ENCODE peak calls at places on chromosomes 16 and 17, in seven cellular contexts. B, C, X, Q, T, V and W are unnamed samples.

GRCh38 chr16:55283776-55284717 is 40.0 kb upstream of the IRX6 start:
- DNase-seq in B (no peak), C (no peak), X (no peak), Q (no peak), T (no peak), V (no peak), W (no peak)

GRCh38 chr17:77074681-77075080 is 66.1 kb upstream of the SEC14L1 start:
- DNase-seq in B (no peak), C (no peak), X (no peak), Q (no peak), T (no peak), V (no peak), W (no peak)

GRCh38 chr17:28385037-28385797 is 13.7 kb downstream of the SARM1 start:
- DNase-seq in B (no peak), C (peak; percentile 82), X (no peak), Q (no peak), T (peak; percentile 34), V (no peak), W (peak; percentile 55)

GRCh38 chr17:5552841-5553240 is 31.5 kb downstream of the NLRP1 start:
- DNase-seq in B (no peak), C (no peak), X (no peak), Q (no peak), T (no peak), V (no peak), W (no peak)

GRCh38 chr17:57737450-57737849 is 7.6 kb downstream of the CCDC182 start:
- DNase-seq in B (no peak), C (no peak), X (no peak), Q (no peak), T (no peak), V (no peak), W (no peak)

GRCh38 chr17:37179893-37180292 is 195.9 kb upstream of the C17orf78 start:
- DNase-seq in B (peak; percentile 10), C (no peak), X (peak; percentile 87), Q (peak; percentile 71), T (peak; percentile 74), V (no peak), W (no peak)

GRCh38 chr17:83054518-83055125 is 24.8 kb upstream of the METRNL start:
- DNase-seq in B (no peak), C (no peak), X (no peak), Q (no peak), T (no peak), V (no peak), W (peak; percentile 31)

GRCh38 chr17:27569257-27569722 is 61.7 kb upstream of the LGALS9 start:
- DNase-seq in B (no peak), C (peak; percentile 88), X (peak; percentile 34), Q (no peak), T (peak; percentile 31), V (peak; percentile 80), W (peak; percentile 97)

GRCh38 chr17:59830846-59831486 is 61.8 kb downstream of the TUBD1 start:
- DNase-seq in B (no peak), C (no peak), X (no peak), Q (peak; percentile 22), T (peak; percentile 31), V (no peak), W (peak; percentile 58)

GRCh38 chr17:2724783-2725164 is 13.2 kb upstream of the CLUH start:
- DNase-seq in B (no peak), C (peak; percentile 31), X (peak; percentile 26), Q (peak; percentile 30), T (peak; percentile 22), V (no peak), W (peak; percentile 93)

GRCh38 chr16:70410736-70411135 is 28.2 kb downstream of the ST3GAL2 start:
- DNase-seq in B (no peak), C (no peak), X (no peak), Q (no peak), T (no peak), V (no peak), W (no peak)

DNA sequence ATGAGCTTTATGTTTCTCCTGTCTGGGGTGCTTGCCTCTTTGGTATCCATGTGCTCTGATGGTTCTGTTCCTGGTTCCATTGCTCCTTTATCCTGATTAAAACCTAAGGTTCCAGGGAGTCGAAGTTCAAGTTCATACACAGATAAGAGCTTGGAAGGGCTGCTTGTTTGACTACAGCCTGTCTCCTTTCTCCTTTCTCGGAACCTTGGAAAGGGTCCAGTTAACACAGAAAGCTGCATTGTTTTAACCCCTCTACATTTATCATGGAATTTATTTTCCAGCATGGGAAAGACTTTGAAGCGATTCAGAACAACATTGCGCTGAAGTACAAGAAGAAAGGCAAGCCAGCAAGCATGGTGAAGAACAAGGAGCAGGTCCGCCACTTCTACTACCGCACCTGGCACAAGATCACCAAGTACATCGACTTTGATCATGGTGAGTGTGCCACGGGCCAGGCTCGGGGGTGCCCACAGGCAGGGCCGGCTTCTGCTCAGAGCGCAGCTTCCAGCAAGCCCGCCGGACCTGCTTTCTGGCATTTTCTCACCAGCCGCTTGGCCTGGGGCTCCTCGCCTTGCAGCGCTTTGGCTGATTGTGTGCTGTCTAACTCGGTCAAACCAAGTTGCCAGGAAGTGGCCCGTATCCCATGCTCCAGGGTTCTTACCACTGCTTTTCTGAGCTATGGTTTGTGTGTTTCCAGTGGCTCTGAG is 19.9 kb downstream of the CRAMP1 start:
- DNase-seq in B (no peak), C (no peak), X (no peak), Q (no peak), T (no peak), V (no peak), W (no peak)
- H3K9me3 ChIP-seq in B (no peaks in the 10 kb centered on the region), C (peaks cover 3% of the 10 kb centered on the region), X (no peaks in the 10 kb centered on the region), Q (no peaks in the 10 kb centered on the region), T (no peaks in the 10 kb centered on the region), V (no peaks in the 10 kb centered on the region), W (no peaks in the 10 kb centered on the region)

DNA sequence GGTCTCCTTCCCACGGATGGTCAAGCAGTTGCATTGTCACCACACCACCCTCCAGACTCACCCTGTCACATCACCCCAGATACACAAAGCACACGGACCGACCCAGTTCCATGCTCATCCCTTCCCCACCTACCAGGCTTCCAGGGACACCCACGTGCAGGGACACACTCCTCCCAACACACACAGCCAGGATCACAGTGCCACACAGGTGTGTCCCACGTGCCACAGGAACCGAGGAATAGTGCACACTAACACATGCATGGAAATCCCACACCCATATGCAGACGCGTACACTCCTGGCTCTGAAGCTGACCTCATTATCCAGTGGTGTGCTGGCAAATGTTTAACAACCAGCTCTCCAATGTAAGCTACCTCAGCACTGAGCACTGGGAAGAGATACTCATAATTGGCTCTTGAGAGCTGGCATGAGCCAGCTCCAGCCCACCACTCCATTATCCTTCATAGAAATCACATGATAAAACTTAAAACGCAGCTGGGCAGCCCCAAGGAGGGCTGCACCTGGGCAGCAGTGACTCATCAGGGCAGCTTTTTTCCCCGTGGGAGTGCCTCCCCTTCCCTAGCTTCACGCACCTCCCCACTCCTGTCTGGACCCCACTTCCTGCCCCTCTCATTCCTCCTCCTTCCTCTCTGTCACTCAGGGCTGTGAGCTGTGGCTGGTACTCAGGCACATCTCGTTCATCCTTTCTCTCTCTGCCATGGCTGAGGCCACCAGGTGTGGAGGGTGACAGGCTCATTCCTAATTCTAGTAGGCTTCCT is 15.0 kb upstream of the TBX21 start:
- DNase-seq in B (no peak), C (no peak), X (no peak), Q (no peak), T (peak; percentile 25), V (no peak), W (no peak)
- H3K9ac ChIP-seq in B (no peak overlapping the region), C (no peak overlapping the region), X (no peak overlapping the region), Q (no peak overlapping the region), T (no peak overlapping the region), V (no peak overlapping the region), W (no peak overlapping the region)

GRCh38 chr16:74868035-74868434 is 93.4 kb upstream of the FA2H start:
- DNase-seq in B (no peak), C (no peak), X (no peak), Q (no peak), T (no peak), V (no peak), W (no peak)
- H3K4me3 ChIP-seq in B (no peak overlapping the region), C (no peak overlapping the region), X (no peak overlapping the region), Q (no peak overlapping the region), T (no peak overlapping the region), V (no peak overlapping the region), W (no peak overlapping the region)

DNA sequence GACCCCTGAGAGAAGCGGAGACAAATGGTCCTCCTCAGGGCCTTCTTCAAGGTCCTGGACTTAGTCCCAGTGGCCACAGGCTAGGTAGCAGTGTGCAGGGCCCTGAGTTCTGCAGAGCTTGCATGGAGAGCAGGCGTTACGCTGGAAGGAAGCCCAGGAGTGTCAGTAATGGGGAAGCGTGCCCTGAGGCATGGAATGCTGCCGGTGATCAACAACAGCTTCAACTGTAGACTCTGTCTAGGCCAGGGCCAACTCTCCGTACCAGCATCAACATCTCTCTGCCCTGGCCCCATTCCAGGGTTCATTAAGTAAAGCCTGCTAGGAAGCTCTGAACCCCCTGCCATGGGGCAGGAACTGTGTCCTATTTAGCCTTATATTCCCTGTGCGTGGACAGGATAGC is 568 bp upstream of the TNK1 start:
- DNase-seq in B (no peak), C (peak; percentile 87), X (peak; percentile 47), Q (no peak), T (peak; percentile 11), V (no peak), W (peak; percentile 75)
- H3K9me3 ChIP-seq in B (no peaks in the 10 kb centered on the region), C (peaks cover 4% of the 10 kb centered on the region), X (peaks cover 8% of the 10 kb centered on the region), Q (peaks cover 12% of the 10 kb centered on the region), T (no peaks in the 10 kb centered on the region), V (peaks cover 2% of the 10 kb centered on the region), W (peaks cover 9% of the 10 kb centered on the region)